ENCODE peak calls at places on chromosomes 4 and X, in four cellular contexts. D is psoas muscle, X is neural progenitor cell, Z is pancreas. E is an unnamed sample.

GRCh38 chr4:54908744-54909143 is 216.7 kb downstream of the KDR start:
- DNase-seq in D (no peak), X (no peak), Z (no peak), E (no peak)

GRCh38 chr4:93178279-93178678 is 650.3 kb upstream of the ATOH1 start:
- DNase-seq in D (no peak), X (no peak), Z (no peak), E (no peak)

GRCh38 chr4:176824645-176825366 is 32.1 kb upstream of the VEGFC start:
- DNase-seq in D (no peak), X (no peak), Z (no peak), E (no peak)

GRCh38 chr4:45331796-45332195 is 605.4 kb upstream of the GNPDA2 start:
- DNase-seq in D (no peak), X (peak; percentile 25), Z (no peak), E (no peak)

GRCh38 chr4:26330186-26330787 is 9.5 kb downstream of the RBPJ start:
- DNase-seq in D (no peak), X (peak; percentile 66), Z (no peak), E (no peak)

GRCh38 chr4:161714022-161714751 is 449.6 kb downstream of the FSTL5 start:
- DNase-seq in D (no peak), X (no peak), Z (no peak), E (peak; percentile 84)

GRCh38 chr4:22021116-22021515 is 72.5 kb upstream of the KCNIP4 start:
- DNase-seq in D (no peak), X (no peak), Z (no peak), E (no peak)

GRCh38 chrX:22746081-22746480 is 253.7 kb upstream of the DDX53 start:
- DNase-seq in D (peak; percentile 49), X (no peak), Z (no peak), E (no peak)

GRCh38 chr4:3517731-3518510 is 14.3 kb downstream of the LRPAP1 start:
- DNase-seq in D (peak; percentile 59), X (no peak), Z (peak; percentile 27), E (no peak)

GRCh38 chr4:124711469-124712416 is 789 bp downstream of the ANKRD50 start:
- DNase-seq in D (no peak), X (peak; percentile 82), Z (no peak), E (no peak)

GRCh38 chrX:50812995-50813842 is 775 bp downstream of the SHROOM4 start:
- DNase-seq in D (peak; percentile 73), X (peak; percentile 55), Z (peak; percentile 44), E (no peak)

GRCh38 chr4:37602454-37603069 is 83.6 kb downstream of the RELL1 start:
- DNase-seq in D (no peak), X (no peak), Z (no peak), E (no peak)

GRCh38 chr4:88090898-88091297 is 67.5 kb downstream of the ABCG2 start:
- DNase-seq in D (no peak), X (no peak), Z (no peak), E (no peak)

GRCh38 chrX:134948333-134949241 is 42.2 kb upstream of the SMIM10 start:
- DNase-seq in D (no peak), X (no peak), Z (no peak), E (no peak)

GRCh38 chr4:22508376-22508775 is 7.5 kb downstream of the ADGRA3 start:
- DNase-seq in D (no peak), X (no peak), Z (no peak), E (no peak)

GRCh38 chr4:8112672-8113071 is 45.9 kb downstream of the ABLIM2 start:
- DNase-seq in D (peak; percentile 47), X (no peak), Z (no peak), E (no peak)
- H3K27ac ChIP-seq in D (peak overlapping the region; percentile 98), X (no peak overlapping the region), Z (peak overlapping the region; percentile 88), E (no peak overlapping the region)

GRCh38 chrX:14073158-14073557 is 43.5 kb upstream of the GEMIN8 start:
- DNase-seq in D (no peak), X (no peak), Z (no peak), E (no peak)
- H3K27ac ChIP-seq in D (no peak overlapping the region), X (no peak overlapping the region), Z (no peak overlapping the region), E (no peak overlapping the region)

DNA sequence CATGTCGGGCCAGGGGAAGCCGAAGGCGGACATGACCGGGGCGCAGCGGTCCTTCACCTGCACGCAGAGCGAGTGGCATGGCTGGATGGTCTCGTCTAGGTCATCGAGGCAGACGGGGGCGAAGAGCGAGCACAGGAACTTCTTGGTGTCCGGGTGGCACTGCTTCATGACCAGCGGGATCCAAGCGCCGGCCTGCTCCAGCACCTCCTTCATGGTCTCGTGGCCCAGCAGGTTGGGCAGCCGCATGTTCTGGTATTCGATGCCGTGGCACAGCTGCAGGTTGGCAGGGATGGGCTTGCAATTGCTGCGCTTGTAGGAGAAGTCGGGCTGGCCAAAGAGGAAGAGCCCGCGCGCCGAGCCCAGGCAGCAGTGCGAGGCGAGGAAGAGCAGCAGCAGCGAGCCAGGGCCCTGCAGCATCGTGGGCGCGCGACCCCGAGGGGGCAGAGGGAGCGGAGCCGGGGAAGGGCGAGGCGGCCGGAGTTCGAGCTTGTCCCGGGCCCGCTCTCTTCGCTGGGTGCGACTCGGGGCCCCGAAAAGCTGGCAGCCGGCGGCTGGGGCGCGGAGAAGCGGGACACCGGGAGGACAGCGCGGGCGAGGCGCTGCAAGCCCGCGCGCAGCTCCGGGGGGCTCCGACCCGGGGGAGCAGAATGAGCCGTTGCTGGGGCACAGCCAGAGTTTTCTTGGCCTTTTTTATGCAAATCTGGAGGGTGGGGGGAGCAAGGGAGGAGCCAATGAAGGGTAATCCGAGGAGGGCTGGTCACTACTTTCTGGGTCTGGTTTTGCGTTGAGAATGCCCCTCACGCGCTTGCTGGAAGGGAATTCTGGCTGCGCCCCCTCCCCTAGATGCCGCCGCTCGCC is at the start of gene SFRP2:
- DNase-seq in D (peak; percentile 51), X (peak; percentile 94), Z (peak; percentile 26), E (no peak)
- H3K27ac ChIP-seq in D (no peak within 1 kb of the TSS), X (peak within 1 kb of the TSS; percentile 94), Z (no peak within 1 kb of the TSS), E (no peak within 1 kb of the TSS)

DNA sequence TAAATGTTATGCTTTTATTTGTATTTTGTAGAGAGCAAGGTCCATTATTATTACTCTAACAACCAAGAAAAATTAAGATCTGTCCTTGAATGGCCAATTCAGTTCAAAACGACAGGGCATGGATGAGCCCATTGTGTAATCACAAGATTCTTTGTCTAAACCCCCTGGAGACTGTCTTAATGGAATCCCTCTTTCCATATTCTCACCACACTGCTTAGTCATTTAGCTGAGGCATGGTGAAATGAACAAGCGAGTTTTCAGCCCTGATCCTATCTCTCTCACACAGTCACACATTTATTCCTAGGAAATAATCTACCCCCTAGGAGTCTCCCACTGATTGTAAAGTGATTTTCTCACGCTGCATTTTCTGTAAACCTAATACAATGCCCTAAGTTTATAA is 119.9 kb upstream of the PCDH7 start:
- DNase-seq in D (no peak), X (peak; percentile 73), Z (no peak), E (no peak)
- H3K27ac ChIP-seq in D (no peak overlapping the region), X (peak overlapping the region; percentile 72), Z (no peak overlapping the region), E (no peak overlapping the region)

DNA sequence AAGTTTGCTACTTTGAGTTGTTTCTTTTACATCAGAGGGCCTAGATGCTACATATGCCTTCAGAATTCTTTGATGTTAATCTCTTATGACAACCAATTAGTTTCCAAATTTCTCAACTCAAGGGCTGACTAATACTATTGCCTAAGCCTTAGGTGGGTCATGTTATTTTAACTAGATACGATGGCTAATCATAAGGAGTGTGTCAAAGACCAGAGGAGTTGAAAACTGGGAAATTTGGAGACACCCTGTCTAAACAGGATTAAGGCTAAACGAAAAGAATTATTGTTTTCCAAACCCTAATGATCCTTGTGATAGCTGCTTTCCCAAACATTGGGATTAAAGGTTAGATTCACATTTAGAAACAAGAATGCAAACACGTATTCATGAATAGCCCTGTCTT is 228.5 kb downstream of the PCDH7 start:
- DNase-seq in D (no peak), X (no peak), Z (no peak), E (peak; percentile 57)
- H3K27ac ChIP-seq in D (no peak overlapping the region), X (no peak overlapping the region), Z (no peak overlapping the region), E (peak overlapping the region; percentile 29)

GRCh38 chrX:29012867-29013266 is 425.6 kb downstream of the IL1RAPL1 start:
- DNase-seq in D (no peak), X (no peak), Z (no peak), E (no peak)
- H3K27ac ChIP-seq in D (no peak overlapping the region), X (no peak overlapping the region), Z (no peak overlapping the region), E (no peak overlapping the region)

GRCh38 chr4:147731611-147732515 is at the start of gene ARHGAP10:
- DNase-seq in D (peak; percentile 88), X (peak; percentile 84), Z (peak; percentile 73), E (no peak)
- H3K27ac ChIP-seq in D (peak within 1 kb of the TSS; percentile 97), X (peak within 1 kb of the TSS; percentile 78), Z (peak within 1 kb of the TSS; percentile 86), E (peak within 1 kb of the TSS; percentile 60)

DNA sequence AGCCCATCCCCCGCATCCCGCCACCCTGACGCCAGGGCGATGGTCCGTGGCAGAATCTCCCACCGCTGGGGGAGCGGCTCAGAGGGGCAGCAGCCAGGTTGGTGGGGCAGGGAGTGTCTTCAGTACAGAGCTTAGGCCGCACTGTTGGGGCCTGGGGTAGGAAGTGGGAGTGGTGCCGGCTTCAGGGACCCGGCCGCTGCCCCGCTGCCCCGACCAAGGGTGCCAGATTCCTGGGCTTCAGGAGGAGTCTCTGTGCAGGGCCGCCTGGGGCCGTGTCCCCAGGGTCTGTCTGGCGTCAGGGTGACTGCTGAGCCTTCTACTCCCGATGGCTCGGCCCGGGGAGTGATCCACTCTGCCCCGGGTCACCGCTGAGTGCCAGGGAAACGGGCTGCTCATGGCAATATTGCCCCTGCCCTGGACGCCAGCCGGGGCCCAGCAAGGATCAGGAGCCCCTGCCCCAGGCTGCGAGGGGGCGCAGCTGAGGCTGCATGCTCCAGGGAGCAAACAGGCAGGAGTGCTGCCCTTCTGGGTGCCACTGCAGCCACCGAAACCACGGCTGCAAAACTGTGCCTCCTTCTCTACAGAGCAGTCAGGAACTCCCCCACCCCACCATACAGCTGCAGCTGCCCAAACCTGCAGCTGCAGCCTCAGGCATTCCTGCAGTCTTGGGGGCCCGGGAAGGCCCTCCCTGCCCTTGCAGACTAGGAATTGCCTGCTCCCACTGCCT is 1206.1 kb downstream of the ARAP2 start:
- DNase-seq in D (no peak), X (no peak), Z (peak; percentile 18), E (no peak)
- H3K27ac ChIP-seq in D (no peak overlapping the region), X (no peak overlapping the region), Z (no peak overlapping the region), E (no peak overlapping the region)